ENCODE peak calls at places on chromosomes 13 and 19, in six cellular contexts. U is SW 1271, B is AG20443, M is upper lobe of left lung, O is frontal cortex, H is T-helper 1 cell. F is an unnamed sample.

GRCh38 chr13:31107109-31107508 is 54.6 kb downstream of the HSPH1 start:
- DNase-seq in M (no peak), O (no peak), H (no peak), B (no peak), U (no peak), F (no peak)

GRCh38 chr13:50679321-50679720 is 164.2 kb downstream of the DLEU7 start:
- DNase-seq in M (no peak), H (no peak), U (no peak), O (no peak), B (peak), F (no peak)

GRCh38 chr13:113470073-113470472 is 16.8 kb upstream of the ADPRHL1 start:
- DNase-seq in M (no peak), U (no peak), O (no peak), B (no peak), H (no peak), F (no peak)

GRCh38 chr19:17359905-17360800 is 17.0 kb downstream of the PLVAP start:
- DNase-seq in O (no peak), M (no peak), B (no peak), U (no peak), H (no peak), F (no peak)

GRCh38 chr13:114118763-114119123 is 13.7 kb downstream of the RASA3 start:
- DNase-seq in U (no peak), B (peak), M (no peak), O (no peak), H (no peak), F (no peak)

GRCh38 chr13:34174671-34175145 is 356.8 kb downstream of the RFC3 start:
- DNase-seq in U (no peak), H (no peak), M (no peak), O (no peak), B (peak), F (no peak)

GRCh38 chr13:30585748-30586262 is 31.9 kb upstream of the USPL1 start:
- DNase-seq in M (peak), O (no peak), H (no peak), U (no peak), B (no peak), F (no peak)

GRCh38 chr19:8506402-8506957 is 4.0 kb upstream of the PRAM1 start:
- DNase-seq in M (no peak), H (no peak), U (peak), O (no peak), B (no peak), F (no peak)

F was measured in CD4-positive, alpha-beta T cell.